ENCODE peak calls at places on chromosomes 2 and 18, in eight cellular contexts. L is immature natural killer cell; U is ureter; J is bronchial epithelial cell; A is GOT3; S is GM13977; V is activated naive CD8-positive, alpha-beta T cell treated with anti-CD3 and anti-CD28 coated beads, Interleukin-2, amount 50 U/mL, for 24 hours; T is mucosa of descending colon. X is an unnamed sample.

GRCh38 chr2:238141541-238142318 is 3.3 kb downstream of the KLHL30 start:
- DNase-seq in S (no peak), V (no peak), T (peak), U (peak), L (no peak), A (no peak), J (peak), X (peak)

GRCh38 chr2:14633451-14634211 is 1.1 kb downstream of the LRATD1 start:
- DNase-seq in A (no peak), J (no peak), S (peak), L (no peak), V (no peak), T (peak), U (no peak), X (no peak)

GRCh38 chr2:74005786-74006185 is 21.1 kb downstream of the TET3 start:
- DNase-seq in A (no peak), S (no peak), V (no peak), U (no peak), J (no peak), T (no peak), L (no peak), X (no peak)

GRCh38 chr2:147325955-147326354 is 518.9 kb upstream of the ACVR2A start:
- DNase-seq in T (no peak), J (no peak), S (no peak), A (no peak), V (no peak), U (no peak), L (no peak), X (no peak)

GRCh38 chr2:127261835-127262234 is 32.1 kb downstream of the ERCC3 start:
- DNase-seq in T (no peak), U (no peak), J (no peak), A (no peak), V (no peak), S (no peak), L (no peak), X (no peak)

GRCh38 chr2:72747344-72747743 is 78.5 kb downstream of the EXOC6B start:
- DNase-seq in S (no peak), T (no peak), J (no peak), V (no peak), U (no peak), A (no peak), L (no peak), X (no peak)

GRCh38 chr2:177306550-177306949 is 42.0 kb upstream of the NFE2L2 start:
- DNase-seq in S (no peak), U (no peak), L (no peak), V (no peak), J (peak), T (no peak), A (no peak), X (no peak)

GRCh38 chr2:147525724-147526489 is 318.9 kb upstream of the ACVR2A start:
- DNase-seq in V (no peak), L (no peak), T (no peak), U (no peak), J (peak), S (no peak), A (no peak), X (no peak)

GRCh38 chr18:79952996-79953559 is 1.6 kb upstream of the SLC66A2 start:
- DNase-seq in T (peak), V (no peak), J (no peak), A (no peak), S (no peak), U (peak), L (no peak), X (no peak)

GRCh38 chr2:135997380-135997779 is 12.0 kb upstream of the DARS1 start:
- DNase-seq in A (no peak), T (no peak), S (no peak), U (no peak), V (peak), L (no peak), J (no peak), X (no peak)

GRCh38 chr2:203811491-203812221 is 55.9 kb upstream of the CTLA4 start:
- DNase-seq in J (peak), S (no peak), U (peak), L (peak), V (peak), T (peak), A (peak), X (no peak)

GRCh38 chr18:30623401-30624065 is 419.0 kb downstream of the DSC3 start:
- DNase-seq in U (no peak), A (no peak), J (peak), L (no peak), T (no peak), V (no peak), S (no peak), X (no peak)

GRCh38 chr2:86274918-86275275 is 62.5 kb downstream of the REEP1 start:
- DNase-seq in T (peak), U (no peak), J (no peak), V (no peak), L (no peak), A (no peak), S (peak), X (no peak)

GRCh38 chr2:31694444-31694843 is 113.7 kb upstream of the SRD5A2 start:
- DNase-seq in V (no peak), U (no peak), A (no peak), S (no peak), L (no peak), J (no peak), T (no peak), X (no peak)

GRCh38 chr2:75523313-75524275 is 37.1 kb downstream of the EVA1A start:
- DNase-seq in S (peak), U (no peak), V (no peak), L (no peak), J (peak), A (no peak), T (no peak), X (no peak)

GRCh38 chr2:233096006-233096405 is 35.9 kb downstream of the INPP5D start:
- DNase-seq in S (no peak), J (no peak), L (no peak), A (no peak), T (no peak), V (no peak), U (no peak), X (no peak)

GRCh38 chr2:232652505-232652851 is 19.1 kb downstream of the EFHD1 start:
- DNase-seq in U (no peak), J (no peak), A (no peak), T (no peak), S (no peak), L (no peak), V (no peak), X (no peak)

GRCh38 chr2:233492738-233493137 is 73.8 kb downstream of the USP40 start:
- DNase-seq in L (no peak), A (no peak), S (no peak), J (peak), T (no peak), U (no peak), V (no peak), X (no peak)

GRCh38 chr2:46315103-46315890 is 18.1 kb downstream of the EPAS1 start:
- DNase-seq in A (peak), L (no peak), J (peak), U (peak), S (no peak), T (peak), V (no peak), X (no peak)

GRCh38 chr2:200302940-200303727 is 3.4 kb upstream of the SPATS2L start:
- DNase-seq in S (no peak), T (no peak), L (no peak), A (no peak), J (peak), U (no peak), V (no peak), X (no peak)

GRCh38 chr2:88694015-88694414 is 2.5 kb downstream of the RPIA start:
- DNase-seq in U (no peak), A (no peak), J (no peak), L (no peak), S (no peak), V (no peak), T (no peak), X (peak)

GRCh38 chr2:178787155-178787554 is 20.1 kb downstream of the TTN start:
- DNase-seq in L (no peak), A (no peak), V (no peak), S (no peak), U (no peak), J (no peak), T (no peak), X (no peak)

GRCh38 chr2:216098687-216099334 is 10.3 kb upstream of the XRCC5 start:
- DNase-seq in J (no peak), V (no peak), A (no peak), U (no peak), T (no peak), L (no peak), S (no peak), X (no peak)

GRCh38 chr18:6370886-6371635 is 43.6 kb downstream of the L3MBTL4 start:
- DNase-seq in S (no peak), T (peak), L (no peak), A (no peak), V (no peak), J (no peak), U (no peak), X (no peak)

GRCh38 chr18:8217041-8217564 is 392.1 kb upstream of the RAB12 start:
- DNase-seq in A (no peak), U (no peak), T (no peak), V (no peak), S (no peak), L (no peak), J (no peak), X (no peak)

GRCh38 chr2:28656937-28657615 is 94.6 kb upstream of the PPP1CB start:
- DNase-seq in T (no peak), J (peak), U (no peak), V (no peak), A (no peak), L (no peak), S (no peak), X (no peak)

GRCh38 chr2:79235135-79235534 is 75.6 kb upstream of the REG3A start:
- DNase-seq in U (no peak), J (no peak), A (no peak), L (no peak), V (no peak), S (no peak), T (no peak), X (no peak)

GRCh38 chr2:222871291-222871690 is 10.5 kb downstream of the ACSL3 start:
- DNase-seq in V (no peak), S (no peak), L (no peak), T (no peak), J (no peak), A (no peak), U (no peak), X (no peak)

GRCh38 chr2:25483584-25484266 is 142.0 kb upstream of the DNMT3A start:
- DNase-seq in A (no peak), U (no peak), L (no peak), J (peak), T (no peak), S (no peak), V (no peak), X (peak)

GRCh38 chr2:46148369-46148736 is 148.9 kb upstream of the EPAS1 start:
- DNase-seq in V (no peak), T (no peak), S (no peak), A (no peak), J (no peak), U (no peak), L (no peak), X (no peak)

GRCh38 chr2:223560704-223561435 is 41.3 kb downstream of the SCG2 start:
- DNase-seq in L (no peak), A (no peak), V (no peak), S (no peak), U (no peak), T (no peak), J (peak), X (no peak)

GRCh38 chr2:887639-888038 is 63.0 kb upstream of the SNTG2 start:
- DNase-seq in V (no peak), A (no peak), L (no peak), U (no peak), S (no peak), T (no peak), J (no peak), X (no peak)

GRCh38 chr2:233062447-233062842 is 2.3 kb downstream of the INPP5D start:
- DNase-seq in V (no peak), T (no peak), L (no peak), J (no peak), A (no peak), U (no peak), S (no peak), X (no peak)

GRCh38 chr2:106537047-106537446 is 49.9 kb downstream of the CD8B2 start:
- DNase-seq in L (no peak), J (no peak), A (no peak), U (no peak), T (no peak), V (no peak), S (no peak), X (peak)

GRCh38 chr2:25250331-25251031 is 82.1 kb upstream of the POMC start:
- DNase-seq in S (no peak), L (no peak), T (peak), V (peak), U (no peak), J (peak), A (no peak), X (no peak)

GRCh38 chr2:206526416-206526815 is 83.1 kb downstream of the ADAM23 start:
- DNase-seq in S (no peak), J (no peak), V (no peak), T (no peak), U (no peak), A (no peak), L (no peak), X (no peak)

GRCh38 chr2:26785431-26786206 is at the start of gene CENPA:
- DNase-seq in V (peak), L (peak), U (peak), S (peak), J (peak), A (peak), T (peak), X (peak)

GRCh38 chr2:143974262-143974661 is 545.7 kb downstream of the ZEB2 start:
- DNase-seq in U (no peak), J (peak), T (no peak), L (no peak), V (no peak), S (no peak), A (no peak), X (no peak)

GRCh38 chr18:62784338-62784965 is 69.1 kb downstream of the PHLPP1 start:
- DNase-seq in T (no peak), V (no peak), S (peak), U (no peak), L (no peak), A (no peak), J (no peak), X (peak)

X was measured in GF-D8.